ENCODE peak calls at places on chromosomes 2 and 18, in seven cellular contexts. G is neuronal stem cell, H is mesendoderm, C is H9, T is IMR-90, L is H1, B is mesenchymal stem cell. A is an unnamed sample.

GRCh38 chr2:5077479-5078089 is 614.6 kb upstream of the SOX11 start:
- DNase-seq in G (no peak), H (peak), C (no peak), T (no peak), L (no peak), B (no peak), A (no peak)

GRCh38 chr2:156064540-156064939 is 268.0 kb downstream of the NR4A2 start:
- DNase-seq in G (no peak), H (no peak), C (no peak), T (no peak), L (no peak), B (no peak), A (no peak)

GRCh38 chr2:159140070-159140774 is 146.3 kb downstream of the WDSUB1 start:
- DNase-seq in G (no peak), H (no peak), C (no peak), T (peak), L (no peak), B (peak), A (no peak)

GRCh38 chr2:134623796-134624195 is 95.0 kb downstream of the TMEM163 start:
- DNase-seq in G (no peak), H (no peak), C (no peak), T (no peak), L (no peak), B (no peak), A (no peak)

GRCh38 chr2:99572380-99572779 is 82.6 kb upstream of the REV1 start:
- DNase-seq in G (no peak), H (peak), C (no peak), T (no peak), L (no peak), B (no peak), A (peak)

GRCh38 chr2:136935119-136935518 is 169.8 kb downstream of the THSD7B start:
- DNase-seq in G (no peak), H (no peak), C (no peak), T (no peak), L (no peak), B (no peak), A (no peak)

GRCh38 chr2:230219419-230220331 is at the start of gene SP110:
- DNase-seq in G (no peak), H (peak), C (peak), T (peak), L (peak), B (peak), A (peak)

GRCh38 chr2:216502776-216503629 is 4.4 kb downstream of the RPL37A start:
- DNase-seq in G (no peak), H (no peak), C (no peak), T (no peak), L (no peak), B (no peak), A (no peak)

GRCh38 chr2:151882786-151883445 is 54.7 kb upstream of the ARL5A start:
- DNase-seq in G (no peak), H (no peak), C (no peak), T (no peak), L (no peak), B (no peak), A (no peak)

GRCh38 chr2:61877571-61878245 is 10.7 kb downstream of the CCT4 start:
- DNase-seq in G (no peak), H (no peak), C (no peak), T (no peak), L (no peak), B (no peak), A (no peak)

GRCh38 chr2:83368916-83369315 is 1090.2 kb downstream of the SUCLG1 start:
- DNase-seq in G (no peak), H (no peak), C (no peak), T (no peak), L (no peak), B (no peak), A (no peak)

GRCh38 chr2:226185613-226186211 is 613.9 kb downstream of the IRS1 start:
- DNase-seq in G (peak), H (peak), C (no peak), T (peak), L (no peak), B (peak), A (no peak)

GRCh38 chr18:65704051-65704450 is 46.8 kb upstream of the CDH7 start:
- DNase-seq in G (no peak), H (no peak), C (no peak), T (no peak), L (no peak), B (no peak), A (no peak)

GRCh38 chr2:54572636-54573531 is 116.8 kb downstream of the SPTBN1 start:
- DNase-seq in G (no peak), H (no peak), C (no peak), T (peak), L (no peak), B (peak), A (peak)

GRCh38 chr2:149561309-149561926 is 26.2 kb downstream of the MMADHC start:
- DNase-seq in G (peak), H (peak), C (no peak), T (peak), L (no peak), B (peak), A (no peak)

GRCh38 chr2:30373881-30374302 is 73.2 kb upstream of the LCLAT1 start:
- DNase-seq in G (no peak), H (peak), C (peak), T (peak), L (no peak), B (peak), A (no peak)

DNA sequence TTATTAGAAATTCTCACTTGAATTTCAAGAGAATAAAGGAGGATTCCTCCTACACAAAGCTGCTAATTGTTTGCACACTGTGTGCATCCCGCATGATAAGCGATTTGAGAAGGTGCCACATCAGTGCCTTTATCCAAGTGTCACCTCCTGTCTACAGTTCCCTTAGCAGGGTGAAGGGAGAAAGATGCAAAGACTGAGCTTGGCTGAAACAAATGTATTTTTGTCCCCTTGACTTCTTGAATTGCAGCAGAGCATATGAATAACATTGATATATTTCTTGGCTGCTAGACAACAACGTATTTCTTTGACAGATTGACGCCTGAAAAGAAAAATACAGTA is 255.1 kb downstream of the NEDD4L start:
- DNase-seq in G (no peak), H (no peak), C (no peak), T (no peak), L (no peak), B (no peak), A (no peak)
- H3K18ac ChIP-seq in G (no peak), H (no peak), C (no peak), T (no peak), L (no peak), B (no peak), A (no peak)

GRCh38 chr2:1561793-1562521 is 148.7 kb downstream of the TPO start:
- DNase-seq in G (no peak), H (no peak), C (peak), T (no peak), L (no peak), B (no peak), A (no peak)
- H3K18ac ChIP-seq in G (no peak), H (no peak), C (no peak), T (no peak), L (no peak), B (no peak), A (no peak)

DNA sequence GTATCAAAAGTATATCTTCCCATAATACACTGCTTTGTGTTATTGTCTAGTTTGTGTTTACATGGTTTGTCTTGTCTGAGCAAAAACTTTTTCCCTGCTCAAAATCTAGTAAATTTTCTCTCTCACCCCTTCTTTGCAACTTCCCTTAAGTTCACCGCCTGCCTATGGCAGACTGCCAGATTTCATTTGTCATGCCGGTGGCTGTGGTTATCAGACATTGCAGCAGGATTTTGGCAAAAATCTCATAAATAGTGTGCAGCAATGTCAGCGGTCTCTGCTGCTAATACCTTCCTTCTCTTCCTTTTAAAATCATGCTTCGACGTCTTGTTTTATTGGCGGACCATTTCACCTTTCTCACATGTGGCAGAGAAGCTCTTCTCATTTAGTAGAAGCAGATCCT is 45.6 kb upstream of the TMEM178A start:
- DNase-seq in G (no peak), H (no peak), C (no peak), T (peak), L (no peak), B (peak), A (peak)
- H3K18ac ChIP-seq in G (no peak), H (no peak), C (no peak), T (no peak), L (no peak), B (no peak), A (no peak)

GRCh38 chr2:219591091-219591490 is 6.6 kb upstream of the STK11IP start:
- DNase-seq in G (no peak), H (no peak), C (no peak), T (no peak), L (no peak), B (no peak), A (no peak)
- H3K18ac ChIP-seq in G (no peak), H (no peak), C (no peak), T (no peak), L (no peak), B (no peak), A (no peak)

A was measured in trophoblast cell.